ENCODE peak calls at places on chromosomes 4 and X, in nine cellular contexts. Z is GM12878; J is transverse colon; E is frontal cortex; H is T-helper 1 cell; I is CD4-positive, alpha-beta T cell; R is retina; A is AG04450; P is astrocyte of the cerebellum. N is an unnamed sample.

GRCh38 chr4:3047464-3048286 is 26.7 kb downstream of the HTT-AS start:
- DNase-seq in Z (peak; percentile 99), J (peak; percentile 78), E (no peak), H (peak; percentile 86), I (peak; percentile 47), R (peak; percentile 66), A (no peak), P (no peak), N (no peak)

GRCh38 chr4:118180776-118181175 is 146.5 kb downstream of the NDST3 start:
- DNase-seq in Z (no peak), J (no peak), E (no peak), H (no peak), I (no peak), R (no peak), A (no peak), P (no peak), N (no peak)

GRCh38 chr4:47933798-47934197 is 19.4 kb upstream of the NFXL1 start:
- DNase-seq in Z (no peak), J (no peak), E (peak; percentile 4), H (peak; percentile 38), I (no peak), R (no peak), A (peak; percentile 23), P (no peak), N (no peak)

GRCh38 chr4:186144180-186144579 is 39.7 kb downstream of the FAM149A start:
- DNase-seq in Z (no peak), J (peak; percentile 19), E (peak; percentile 24), H (no peak), I (no peak), R (peak; percentile 86), A (no peak), P (peak; percentile 6), N (peak; percentile 76)

GRCh38 chr4:113884655-113885054 is 94.8 kb downstream of the ARSJ start:
- DNase-seq in Z (no peak), J (no peak), E (no peak), H (no peak), I (no peak), R (peak; percentile 6), A (no peak), P (no peak), N (no peak)

GRCh38 chr4:5785806-5786680 is 75.0 kb downstream of the EVC start:
- DNase-seq in Z (no peak), J (no peak), E (no peak), H (no peak), I (no peak), R (no peak), A (peak; percentile 54), P (peak; percentile 59), N (no peak)

GRCh38 chr4:47490550-47490949 is 5.5 kb downstream of the ATP10D start:
- DNase-seq in Z (no peak), J (no peak), E (no peak), H (peak; percentile 4), I (no peak), R (no peak), A (no peak), P (no peak), N (no peak)

GRCh38 chr4:38675167-38676121 is 11.4 kb downstream of the KLF3 start:
- DNase-seq in Z (no peak), J (peak; percentile 90), E (peak; percentile 38), H (peak; percentile 80), I (peak; percentile 81), R (peak; percentile 82), A (peak; percentile 72), P (peak; percentile 86), N (no peak)

GRCh38 chrX:47091149-47091775 is 13.0 kb downstream of the RGN start:
- DNase-seq in Z (peak; percentile 31), J (no peak), E (no peak), H (peak; percentile 12), I (no peak), R (peak; percentile 34), A (no peak), P (peak; percentile 15), N (no peak)

GRCh38 chr4:101288365-101289145 is 58.8 kb downstream of the PPP3CA start:
- DNase-seq in Z (no peak), J (no peak), E (no peak), H (no peak), I (no peak), R (no peak), A (no peak), P (no peak), N (no peak)

GRCh38 chr4:83109480-83110221 is 4.9 kb downstream of the PLAC8 start:
- DNase-seq in Z (no peak), J (peak; percentile 45), E (no peak), H (peak; percentile 16), I (no peak), R (peak; percentile 79), A (no peak), P (no peak), N (no peak)

GRCh38 chr4:147589586-147589985 is 27.6 kb upstream of the TMEM184C start:
- DNase-seq in Z (no peak), J (no peak), E (no peak), H (no peak), I (no peak), R (peak; percentile 7), A (no peak), P (no peak), N (no peak)

GRCh38 chr4:108270466-108271450 is 102.0 kb upstream of the LEF1 start:
- DNase-seq in Z (no peak), J (no peak), E (no peak), H (peak; percentile 22), I (no peak), R (no peak), A (peak; percentile 82), P (peak; percentile 53), N (no peak)

GRCh38 chr4:42302348-42302747 is 94.9 kb upstream of the SHISA3 start:
- DNase-seq in Z (no peak), J (no peak), E (no peak), H (no peak), I (no peak), R (peak; percentile 32), A (no peak), P (no peak), N (peak; percentile 24)

GRCh38 chrX:150831863-150832262 is 66.6 kb downstream of the CD99L2 start:
- DNase-seq in Z (no peak), J (no peak), E (no peak), H (no peak), I (no peak), R (no peak), A (no peak), P (no peak), N (no peak)

GRCh38 chr4:60605651-60606354 is 594.3 kb upstream of the ADGRL3 start:
- DNase-seq in Z (no peak), J (no peak), E (no peak), H (no peak), I (no peak), R (peak; percentile 9), A (no peak), P (peak; percentile 27), N (no peak)

GRCh38 chr4:137267024-137267423 is 265.3 kb downstream of the PCDH18 start:
- DNase-seq in Z (no peak), J (no peak), E (no peak), H (no peak), I (no peak), R (no peak), A (no peak), P (no peak), N (no peak)

GRCh38 chrX:153626025-153626633 is 20.9 kb upstream of the DUSP9 start:
- DNase-seq in Z (no peak), J (no peak), E (no peak), H (no peak), I (no peak), R (no peak), A (no peak), P (no peak), N (no peak)

GRCh38 chr4:184310171-184310567 is 92.5 kb upstream of the ENPP6 start:
- DNase-seq in Z (no peak), J (peak; percentile 56), E (no peak), H (peak; percentile 88), I (peak; percentile 8), R (no peak), A (no peak), P (no peak), N (peak; percentile 52)

GRCh38 chr4:182067828-182068227 is 175.4 kb upstream of the TENM3 start:
- DNase-seq in Z (no peak), J (no peak), E (no peak), H (no peak), I (no peak), R (no peak), A (no peak), P (peak; percentile 44), N (no peak)

GRCh38 chr4:83961575-83961974 is 425.7 kb downstream of the GPAT3 start:
- DNase-seq in Z (no peak), J (no peak), E (no peak), H (no peak), I (no peak), R (no peak), A (no peak), P (no peak), N (no peak)

GRCh38 chr4:37225778-37226177 is 18.8 kb upstream of the NWD2 start:
- DNase-seq in Z (no peak), J (no peak), E (no peak), H (no peak), I (no peak), R (peak; percentile 24), A (no peak), P (no peak), N (no peak)

GRCh38 chr4:9602389-9602914 is 158.2 kb downstream of the DEFB131A start:
- DNase-seq in Z (no peak), J (no peak), E (no peak), H (no peak), I (no peak), R (peak; percentile 3), A (no peak), P (no peak), N (no peak)

GRCh38 chrX:10922158-10922557 is 189.0 kb upstream of the HCCS start:
- DNase-seq in Z (no peak), J (no peak), E (no peak), H (no peak), I (no peak), R (no peak), A (peak; percentile 43), P (peak; percentile 53), N (no peak)

GRCh38 chrX:38651625-38652601 is 90.6 kb downstream of the TSPAN7 start:
- DNase-seq in Z (no peak), J (no peak), E (no peak), H (no peak), I (no peak), R (no peak), A (no peak), P (no peak), N (no peak)

GRCh38 chr4:122899682-122900081 is 22.7 kb downstream of the NUDT6 start:
- DNase-seq in Z (no peak), J (no peak), E (no peak), H (no peak), I (no peak), R (no peak), A (no peak), P (no peak), N (no peak)

GRCh38 chr4:67134616-67135015 is 410.7 kb downstream of the CENPC start:
- DNase-seq in Z (no peak), J (no peak), E (no peak), H (no peak), I (no peak), R (no peak), A (no peak), P (no peak), N (no peak)

GRCh38 chrX:9532349-9532748 is 67.5 kb downstream of the TBL1X start:
- DNase-seq in Z (no peak), J (no peak), E (no peak), H (no peak), I (no peak), R (no peak), A (no peak), P (no peak), N (no peak)

GRCh38 chr4:128268970-128269369 is 18.6 kb downstream of the PGRMC2 start:
- DNase-seq in Z (no peak), J (no peak), E (no peak), H (no peak), I (no peak), R (peak; percentile 18), A (no peak), P (no peak), N (no peak)

GRCh38 chr4:61385302-61385701 is 185.2 kb downstream of the ADGRL3 start:
- DNase-seq in Z (no peak), J (no peak), E (no peak), H (no peak), I (no peak), R (no peak), A (no peak), P (no peak), N (no peak)

GRCh38 chrX:39759526-39760224 is 338.1 kb downstream of the BCOR start:
- DNase-seq in Z (no peak), J (no peak), E (no peak), H (no peak), I (no peak), R (peak; percentile 46), A (no peak), P (peak; percentile 56), N (peak; percentile 39)

N was measured in 8988T.